ENCODE peak calls at places on chromosomes 6 and 20, in four cellular contexts. Z, X, U and J are unnamed samples.

GRCh38 chr6:167847936-167848335 is 21.2 kb downstream of the AFDN start:
- DNase-seq in Z (no peak), X (no peak), U (no peak), J (no peak)

GRCh38 chr6:168905451-168906090 is 348.1 kb downstream of the THBS2 start:
- DNase-seq in Z (no peak), X (no peak), U (no peak), J (no peak)

GRCh38 chr20:21509597-21510331 is 4.1 kb downstream of the NKX2-2 start:
- DNase-seq in Z (no peak), X (no peak), U (no peak), J (no peak)

GRCh38 chr6:160031442-160031841 is 62.6 kb downstream of the IGF2R start:
- DNase-seq in Z (no peak), X (no peak), U (no peak), J (no peak)

GRCh38 chr6:27565839-27566779 is 93.2 kb upstream of the ZNF184 start:
- DNase-seq in Z (no peak), X (no peak), U (no peak), J (no peak)

GRCh38 chr6:169859978-169860703 is 108.7 kb downstream of the ERMARD start:
- DNase-seq in Z (no peak), X (no peak), U (no peak), J (no peak)

GRCh38 chr6:1325471-1326309 is 13.8 kb downstream of the FOXQ1 start:
- DNase-seq in Z (no peak), X (no peak), U (peak), J (peak)

GRCh38 chr6:39217177-39217864 is 12.0 kb downstream of the KCNK5 start:
- DNase-seq in Z (no peak), X (no peak), U (no peak), J (no peak)

GRCh38 chr6:56995347-56995746 is 40.4 kb downstream of the BEND6 start:
- DNase-seq in Z (peak), X (no peak), U (no peak), J (no peak)

GRCh38 chr20:62382306-62383198 is 4.4 kb upstream of the RPS21 start:
- DNase-seq in Z (peak), X (peak), U (no peak), J (no peak)

GRCh38 chr6:33571637-33572316 is 8.3 kb downstream of the BAK1 start:
- DNase-seq in Z (peak), X (no peak), U (no peak), J (no peak)

GRCh38 chr6:53168516-53169257 is 20.0 kb upstream of the GCM1 start:
- DNase-seq in Z (no peak), X (no peak), U (peak), J (no peak)

GRCh38 chr6:46078294-46078693 is 51.5 kb upstream of the ENPP4 start:
- DNase-seq in Z (no peak), X (no peak), U (no peak), J (no peak)

GRCh38 chr6:105824732-105825131 is 261.4 kb upstream of the PRDM1 start:
- DNase-seq in Z (no peak), X (no peak), U (no peak), J (no peak)

GRCh38 chr20:1775117-1775516 is 117.5 kb upstream of the SIRPG start:
- DNase-seq in Z (no peak), X (no peak), U (no peak), J (no peak)

GRCh38 chr20:46084805-46085792 is 4.7 kb downstream of the NCOA5 start:
- DNase-seq in Z (no peak), X (peak), U (peak), J (no peak)

GRCh38 chr20:11267131-11267761 is 593.4 kb upstream of the JAG1 start:
- DNase-seq in Z (no peak), X (no peak), U (peak), J (peak)

GRCh38 chr6:25137497-25137896 is 141.7 kb upstream of the CARMIL1 start:
- DNase-seq in Z (peak), X (no peak), U (no peak), J (no peak)

GRCh38 chr6:111875741-111876140 is 2.5 kb upstream of the FYN start:
- DNase-seq in Z (no peak), X (no peak), U (no peak), J (no peak)

GRCh38 chr6:89985744-89986493 is 91.7 kb downstream of the GJA10 start:
- DNase-seq in Z (no peak), X (no peak), U (peak), J (peak)

GRCh38 chr6:167393731-167394130 is 68.8 kb downstream of the TTLL2 start:
- DNase-seq in Z (no peak), X (no peak), U (no peak), J (no peak)

GRCh38 chr6:151763303-151763702 is 44.2 kb upstream of the ESR1 start:
- DNase-seq in Z (no peak), X (no peak), U (no peak), J (no peak)

GRCh38 chr6:111926731-111927302 is 53.6 kb upstream of the FYN start:
- DNase-seq in Z (no peak), X (no peak), U (no peak), J (no peak)

GRCh38 chr20:49172413-49172812 is 15.7 kb downstream of the STAU1 start:
- DNase-seq in Z (no peak), X (no peak), U (no peak), J (no peak)

GRCh38 chr6:70857387-70858077 is 99.3 kb downstream of the B3GAT2 start:
- DNase-seq in Z (no peak), X (no peak), U (no peak), J (no peak)

GRCh38 chr6:38018755-38019165 is 199.2 kb downstream of the ZFAND3 start:
- DNase-seq in Z (no peak), X (no peak), U (no peak), J (no peak)

GRCh38 chr6:52839124-52840055 is 1.2 kb downstream of the GSTA5 start:
- DNase-seq in Z (peak), X (peak), U (no peak), J (peak)